ENCODE peak calls at places on chromosomes 1 and 21, in eight cellular contexts. X is CD8-positive, alpha-beta T cell; T is mucosa of descending colon; C is activated CD8-positive, alpha-beta memory T cell treated with anti-CD3 and anti-CD28 coated beads for 4 hours; U is ovary; K is HCT116; V is tibial artery; P is activated naive CD8-positive, alpha-beta T cell treated with anti-CD3 and anti-CD28 coated beads, Interleukin-2, amount 10 ng/mL, durations not matched to agents 7 days and 5 days. O is an unnamed sample.

GRCh38 chr1:228281631-228282328 is 73.9 kb downstream of the OBSCN start:
- DNase-seq in X (no peak), T (no peak), C (no peak), U (no peak), K (no peak), V (no peak), P (no peak), O (no peak)

GRCh38 chr1:63327417-63328139 is 5.2 kb downstream of the FOXD3 start:
- DNase-seq in X (no peak), T (peak; percentile 66), C (no peak), U (no peak), K (peak; percentile 60), V (no peak), P (peak; percentile 70), O (no peak)

GRCh38 chr21:45575993-45576837 is 34.0 kb upstream of the SLC19A1 start:
- DNase-seq in X (no peak), T (no peak), C (no peak), U (peak; percentile 13), K (no peak), V (no peak), P (peak; percentile 24), O (no peak)

GRCh38 chr1:47262787-47263413 is 30.9 kb upstream of the TAL1 start:
- DNase-seq in X (peak; percentile 41), T (no peak), C (peak; percentile 2), U (peak; percentile 28), K (peak; percentile 24), V (no peak), P (no peak), O (no peak)

GRCh38 chr1:30914931-30915330 is 6.4 kb upstream of the SDC3 start:
- DNase-seq in X (no peak), T (no peak), C (no peak), U (no peak), K (no peak), V (no peak), P (no peak), O (no peak)

GRCh38 chr1:116298746-116299145 is 74.3 kb upstream of the ATP1A1 start:
- DNase-seq in X (no peak), T (no peak), C (no peak), U (no peak), K (no peak), V (no peak), P (no peak), O (no peak)

GRCh38 chr1:91885331-91885715 is 628 bp downstream of the TGFBR3 start:
- DNase-seq in X (peak; percentile 44), T (peak; percentile 59), C (no peak), U (peak; percentile 53), K (no peak), V (peak; percentile 56), P (peak; percentile 53), O (no peak)

GRCh38 chr1:117895482-117896114 is 33.8 kb downstream of the GDAP2 start:
- DNase-seq in X (peak; percentile 54), T (no peak), C (peak; percentile 19), U (peak; percentile 71), K (peak; percentile 54), V (peak; percentile 45), P (no peak), O (no peak)

GRCh38 chr1:41282679-41283317 is 40.7 kb upstream of the SCMH1 start:
- DNase-seq in X (peak; percentile 22), T (no peak), C (no peak), U (peak; percentile 46), K (peak; percentile 7), V (peak; percentile 26), P (peak; percentile 46), O (no peak)

GRCh38 chr1:178875936-178876335 is 5.1 kb upstream of the ANGPTL1 start:
- DNase-seq in X (no peak), T (no peak), C (no peak), U (no peak), K (no peak), V (no peak), P (no peak), O (no peak)

GRCh38 chr1:160465123-160465522 is 57.9 kb downstream of the SLAMF6 start:
- DNase-seq in X (no peak), T (no peak), C (no peak), U (no peak), K (no peak), V (no peak), P (no peak), O (no peak)

GRCh38 chr1:234517087-234517802 is 38.3 kb upstream of the TARBP1 start:
- DNase-seq in X (no peak), T (no peak), C (no peak), U (no peak), K (no peak), V (no peak), P (no peak), O (no peak)

GRCh38 chr1:26797627-26798026 is 9.9 kb downstream of the PIGV start:
- DNase-seq in X (no peak), T (no peak), C (no peak), U (no peak), K (no peak), V (no peak), P (no peak), O (no peak)

GRCh38 chr21:15520811-15521643 is 208.8 kb upstream of the USP25 start:
- DNase-seq in X (no peak), T (peak; percentile 19), C (no peak), U (no peak), K (no peak), V (no peak), P (no peak), O (no peak)

GRCh38 chr1:6260433-6260934 is 414 bp downstream of the GPR153 start:
- DNase-seq in X (peak; percentile 19), T (no peak), C (no peak), U (peak; percentile 45), K (no peak), V (no peak), P (peak; percentile 58), O (peak; percentile 27)

GRCh38 chr1:46084553-46085448 is 47.6 kb downstream of the PIK3R3 start:
- DNase-seq in X (no peak), T (no peak), C (no peak), U (no peak), K (no peak), V (no peak), P (no peak), O (no peak)

GRCh38 chr1:170134126-170134525 is 11.6 kb upstream of the NTMT2 start:
- DNase-seq in X (no peak), T (no peak), C (no peak), U (no peak), K (no peak), V (no peak), P (no peak), O (no peak)

GRCh38 chr1:19582318-19582717 is 61.8 kb upstream of the NBL1 start:
- DNase-seq in X (peak; percentile 80), T (peak; percentile 81), C (peak; percentile 54), U (peak; percentile 31), K (peak; percentile 60), V (peak; percentile 34), P (peak; percentile 81), O (peak; percentile 53)

O was measured in stimulated activated CD8-positive, alpha-beta memory T cell treated with anti-CD3 and anti-CD28 coated beads, Interleukin-12 subunit alpha, Interleukin-12 subunit beta, amount 100 ng/mL, for 4 hours.